ENCODE peak calls at places on chromosomes 1 and 21, in nine cellular contexts. V, E, L, Q, K, R, H, D and O are unnamed samples.
A peak's percentile ranks its signal among the peaks of the same experiment; 100 is the strongest.

GRCh38 chr1:203124546-203125317 is 2.8 kb upstream of the ADORA1 start:
- DNase-seq in K (peak; percentile 34), R (no peak), L (no peak), E (no peak), V (no peak), Q (peak; percentile 68), H (no peak), D (peak; percentile 4), O (no peak)

GRCh38 chr1:230113230-230113604 is 46.2 kb downstream of the GALNT2 start:
- DNase-seq in K (no peak), V (no peak), D (no peak), R (no peak), Q (no peak), E (no peak), H (no peak), L (no peak), O (no peak)

GRCh38 chr1:40161888-40162397 is 756 bp downstream of the RLF start:
- DNase-seq in D (no peak), H (no peak), R (no peak), V (no peak), E (peak; percentile 42), K (peak; percentile 4), L (no peak), Q (no peak), O (no peak)

GRCh38 chr1:58597076-58597475 is 20.0 kb upstream of the TACSTD2 start:
- DNase-seq in V (no peak), R (no peak), H (no peak), E (no peak), D (no peak), Q (no peak), L (no peak), K (no peak), O (no peak)

GRCh38 chr1:214551436-214552173 is at the start of gene PTPN14:
- DNase-seq in R (peak; percentile 88), V (peak; percentile 90), E (peak; percentile 93), D (peak; percentile 91), H (peak; percentile 80), L (peak; percentile 96), Q (peak; percentile 99), K (peak; percentile 96), O (peak; percentile 90)

GRCh38 chr1:156076609-156077429 is 5.4 kb downstream of the MEX3A start:
- DNase-seq in D (no peak), V (peak; percentile 55), L (peak; percentile 84), K (no peak), Q (no peak), E (no peak), H (no peak), R (no peak), O (peak; percentile 43)

GRCh38 chr21:44870748-44871495 is 2.6 kb downstream of the PTTG1IP start:
- DNase-seq in E (peak; percentile 57), K (no peak), D (peak; percentile 26), V (peak; percentile 53), R (no peak), H (no peak), Q (peak; percentile 78), L (peak; percentile 85), O (peak; percentile 75)

GRCh38 chr1:228082975-228083870 is 715 bp downstream of the ARF1 start:
- DNase-seq in R (peak; percentile 71), L (peak; percentile 93), E (peak; percentile 29), D (no peak), Q (peak; percentile 48), K (peak; percentile 29), V (peak; percentile 74), H (no peak), O (peak; percentile 59)

DNA sequence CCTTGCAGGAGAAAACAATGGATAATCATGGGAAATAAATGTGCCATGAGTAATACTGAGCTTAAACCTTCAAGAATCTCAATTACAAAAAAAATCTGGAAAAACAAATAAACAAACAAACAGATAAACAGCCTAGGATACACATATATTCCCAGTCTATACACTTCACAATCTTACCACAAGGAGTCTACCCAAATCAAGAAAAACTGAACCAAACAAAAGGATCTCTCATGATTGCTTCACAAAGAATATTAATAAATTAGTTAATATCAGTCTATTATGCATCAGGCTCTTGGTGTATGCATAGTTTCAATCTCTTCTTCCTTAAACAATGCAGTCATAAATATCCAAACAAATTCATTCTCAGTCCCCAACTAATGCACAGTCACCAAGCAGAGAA is 3.2 kb upstream of the ESRRG start:
- DNase-seq in Q (no peak), E (no peak), K (no peak), D (no peak), V (no peak), R (no peak), L (no peak), H (no peak), O (no peak)
- TF ChIP-seq CTCF in Q (peak; percentile 55), E (no peak), K (no peak), D (no peak), V (no peak), R (peak; percentile 4), L (no peak), H (no peak), O (peak; percentile 18)

GRCh38 chr1:26221094-26221493 is 12.9 kb upstream of the CEP85 start:
- DNase-seq in L (no peak), E (no peak), V (no peak), K (no peak), H (no peak), R (no peak), D (no peak), Q (no peak), O (no peak)

GRCh38 chr1:26224606-26225005 is 9.4 kb upstream of the CEP85 start:
- DNase-seq in L (no peak), Q (no peak), H (no peak), V (no peak), R (no peak), E (no peak), D (no peak), K (no peak), O (no peak)

GRCh38 chr1:26220199-26220912 is 13.6 kb upstream of the CEP85 start:
- DNase-seq in Q (no peak), K (no peak), L (no peak), D (no peak), H (no peak), R (no peak), V (no peak), E (no peak), O (no peak)

GRCh38 chr1:26225033-26225831 is 8.8 kb upstream of the CEP85 start:
- DNase-seq in K (no peak), R (peak; percentile 86), E (peak; percentile 49), D (peak; percentile 11), H (no peak), Q (no peak), V (peak; percentile 64), L (peak; percentile 92), O (peak; percentile 73)
- H3K4me3 ChIP-seq in K (peak overlapping the region; percentile 36), R (no peak overlapping the region), E (peak overlapping the region; percentile 41), D (peak overlapping the region; percentile 55), H (peak overlapping the region; percentile 16), Q (no peak overlapping the region), V (peak overlapping the region; percentile 30), L (peak overlapping the region; percentile 76), O (peak overlapping the region; percentile 69)

GRCh38 chr1:12244585-12244984 is 14.8 kb downstream of the VPS13D start:
- DNase-seq in D (no peak), L (no peak), E (no peak), V (no peak), H (no peak), R (no peak), K (no peak), Q (no peak), O (no peak)

GRCh38 chr1:12246584-12246983 is 16.8 kb downstream of the VPS13D start:
- DNase-seq in K (no peak), E (no peak), H (no peak), Q (no peak), V (no peak), R (no peak), D (no peak), L (no peak), O (no peak)

GRCh38 chr1:12245733-12246132 is 15.9 kb downstream of the VPS13D start:
- DNase-seq in K (no peak), E (no peak), V (no peak), H (no peak), Q (no peak), D (no peak), R (no peak), L (no peak), O (no peak)

GRCh38 chr1:12245116-12245515 is 15.3 kb downstream of the VPS13D start:
- DNase-seq in Q (peak; percentile 42), H (no peak), K (no peak), R (no peak), D (no peak), L (no peak), V (no peak), E (no peak), O (no peak)

DNA sequence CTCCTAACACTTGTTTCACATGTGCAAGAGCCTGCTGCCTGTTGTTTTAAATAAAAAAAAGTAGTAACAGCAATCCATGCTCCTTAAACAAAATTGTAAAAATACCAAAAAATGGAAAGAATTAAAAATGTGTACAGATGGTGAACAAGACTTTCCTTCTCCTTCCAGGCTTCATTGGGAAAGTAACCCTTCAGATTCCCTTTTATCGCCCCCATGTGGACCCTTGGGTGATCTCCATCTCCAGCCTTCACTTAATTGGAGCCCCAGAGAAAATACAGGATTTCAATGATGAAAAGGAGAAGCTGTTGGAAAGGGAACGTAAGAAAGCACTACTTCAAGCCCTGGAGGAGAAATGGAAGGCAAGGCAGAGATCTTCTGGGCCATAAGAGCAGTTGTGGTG is 14.2 kb downstream of the VPS13D start:
- DNase-seq in V (no peak), H (no peak), K (no peak), R (no peak), D (no peak), L (no peak), E (peak; percentile 35), Q (peak; percentile 37), O (no peak)
- TF ChIP-seq CTCF in V (no peak), H (peak; percentile 38), K (peak; percentile 35), R (peak; percentile 32), D (peak; percentile 45), L (peak; percentile 6), E (peak; percentile 53), Q (peak; percentile 56), O (peak; percentile 33)

GRCh38 chr1:111221276-111221632 is 6.3 kb upstream of the CHI3L2 start:
- DNase-seq in Q (no peak), R (no peak), K (no peak), L (no peak), D (no peak), H (no peak), V (no peak), E (no peak), O (no peak)

GRCh38 chr1:111220302-111220890 is 7.1 kb upstream of the CHI3L2 start:
- DNase-seq in V (no peak), K (no peak), E (no peak), R (no peak), H (no peak), D (no peak), L (no peak), Q (no peak), O (no peak)

GRCh38 chr1:111221633-111222286 is 5.8 kb upstream of the CHI3L2 start:
- DNase-seq in D (peak; percentile 25), V (no peak), Q (no peak), L (no peak), H (no peak), R (no peak), E (no peak), K (peak; percentile 8), O (no peak)

GRCh38 chr1:111223126-111223443 is 4.4 kb upstream of the CHI3L2 start:
- DNase-seq in E (no peak), L (no peak), Q (no peak), R (no peak), K (no peak), D (no peak), H (no peak), V (no peak), O (no peak)

DNA sequence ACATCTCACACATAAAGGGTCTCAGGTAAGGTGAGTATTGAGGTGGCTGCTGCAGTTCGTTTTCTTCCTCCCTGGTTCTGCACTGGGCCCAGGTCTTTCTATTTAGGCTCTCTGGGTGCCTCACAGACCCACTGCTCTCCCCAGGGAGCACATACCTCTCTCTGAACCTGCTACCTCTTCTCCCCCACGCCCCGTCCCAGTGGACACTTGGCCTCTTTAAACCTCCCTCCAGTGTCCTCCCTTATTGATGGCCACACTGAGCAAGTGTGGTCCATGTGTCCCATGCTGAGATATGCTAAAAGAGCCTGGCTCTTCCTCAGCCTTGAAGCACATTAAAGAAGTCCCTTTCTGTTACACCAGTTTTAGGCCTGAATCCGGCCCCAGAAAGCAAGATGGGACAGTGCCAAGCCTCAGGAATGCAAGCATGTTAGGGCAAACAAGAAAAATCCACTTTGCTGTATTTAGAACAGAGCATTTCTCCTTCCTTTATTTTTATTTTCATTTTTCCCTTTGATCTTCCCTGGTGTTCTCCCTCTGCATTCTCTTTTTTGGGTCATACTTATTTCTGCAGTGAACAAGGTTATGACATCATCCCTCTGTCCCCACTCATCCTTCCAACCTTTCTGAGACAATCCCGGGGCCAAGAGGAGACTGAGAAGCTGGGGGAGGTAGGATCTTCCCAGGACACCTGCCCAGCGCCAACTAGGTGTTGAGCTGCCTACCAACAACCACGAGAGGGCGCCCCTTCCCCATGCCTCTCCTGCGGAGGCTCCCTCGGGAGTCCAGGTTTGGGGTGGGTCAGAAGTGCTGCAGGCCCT is 5.0 kb upstream of the CHI3L2 start:
- DNase-seq in L (peak; percentile 88), K (peak; percentile 50), E (peak; percentile 56), R (peak; percentile 83), H (no peak), V (peak; percentile 59), D (no peak), Q (peak; percentile 90), O (peak; percentile 56)
- H3K4me3 ChIP-seq in L (no peak overlapping the region), K (no peak overlapping the region), E (no peak overlapping the region), R (no peak overlapping the region), H (no peak overlapping the region), V (no peak overlapping the region), D (no peak overlapping the region), Q (no peak overlapping the region), O (no peak overlapping the region)